ENCODE peak calls at places on chromosomes 13 and 19, in eight cellular contexts. P, G, X, Y, N, H, M and T are unnamed samples. For H4K20me1, the result is how much of the 10 kb centered on the place peaks cover.

GRCh38 chr13:24625324-24625723 is 54.9 kb upstream of the ATP12A start:
- DNase-seq in N (no peak), G (no peak), X (peak), Y (no peak), H (no peak), M (no peak), P (no peak), T (no peak)

GRCh38 chr19:3692141-3693029 is 7.9 kb downstream of the PIP5K1C start:
- DNase-seq in H (no peak), X (peak), N (no peak), Y (no peak), M (peak), G (peak), P (no peak), T (no peak)

GRCh38 chr19:14505488-14506239 is 9.7 kb upstream of the GIPC1 start:
- DNase-seq in Y (peak), P (peak), M (peak), G (peak), X (peak), H (peak), N (peak), T (peak)

GRCh38 chr13:28423010-28423409 is 71.9 kb downstream of the FLT1 start:
- DNase-seq in H (no peak), P (no peak), Y (no peak), M (no peak), G (no peak), X (peak), N (no peak), T (no peak)

GRCh38 chr13:49532593-49532992 is 36.8 kb downstream of the PHF11 start:
- DNase-seq in N (no peak), P (no peak), Y (no peak), X (no peak), M (no peak), H (no peak), G (no peak), T (no peak)

GRCh38 chr13:100129605-100130004 is 40.7 kb downstream of the PCCA start:
- DNase-seq in Y (no peak), X (no peak), G (no peak), P (peak), N (peak), M (no peak), H (no peak), T (no peak)

GRCh38 chr19:6744381-6745288 is 5.2 kb downstream of the TRIP10 start:
- DNase-seq in G (no peak), M (peak), H (peak), X (no peak), N (peak), P (no peak), Y (peak), T (peak)

GRCh38 chr13:21894091-21894490 is 223.2 kb downstream of the FGF9 start:
- DNase-seq in M (no peak), G (no peak), Y (no peak), N (no peak), X (no peak), P (no peak), H (no peak), T (no peak)

GRCh38 chr19:42965204-42965603 is 28.2 kb upstream of the PSG7 start:
- DNase-seq in X (no peak), M (peak), G (peak), P (no peak), H (peak), N (peak), Y (peak), T (no peak)

GRCh38 chr19:39997595-39998216 is 846 bp downstream of the ZNF546 start:
- DNase-seq in Y (peak), G (peak), X (no peak), M (no peak), N (peak), H (peak), P (no peak), T (no peak)

GRCh38 chr19:15138427-15138826 is 31.2 kb downstream of the SYDE1 start:
- DNase-seq in X (no peak), P (no peak), N (peak), H (peak), M (peak), Y (no peak), G (no peak), T (no peak)

GRCh38 chr13:89375839-89376238 is 1704.7 kb downstream of the SLITRK5 start:
- DNase-seq in G (no peak), P (no peak), M (peak), Y (peak), H (peak), X (no peak), N (peak), T (peak)

GRCh38 chr19:20107301-20107700 is 29.5 kb downstream of the ZNF90 start:
- DNase-seq in H (no peak), M (no peak), Y (no peak), P (no peak), N (no peak), G (no peak), X (no peak), T (no peak)

GRCh38 chr13:25421602-25422001 is 49.8 kb downstream of the ATP8A2 start:
- DNase-seq in N (no peak), Y (no peak), X (no peak), H (no peak), G (no peak), M (no peak), P (no peak), T (no peak)

GRCh38 chr19:45972944-45973525 is 630 bp downstream of the NOVA2 start:
- DNase-seq in G (no peak), M (no peak), H (no peak), X (no peak), Y (no peak), N (no peak), P (no peak), T (peak)

GRCh38 chr19:6530385-6531162 is at the start of gene TNFSF9:
- DNase-seq in N (peak), M (peak), X (peak), P (peak), Y (peak), H (peak), G (peak), T (peak)

GRCh38 chr19:19259741-19260140 is 13.4 kb downstream of the TM6SF2 start:
- DNase-seq in Y (peak), X (peak), G (peak), H (peak), M (peak), N (peak), P (peak), T (no peak)

GRCh38 chr13:107864543-107865460 is 350.5 kb downstream of the LIG4 start:
- DNase-seq in X (peak), G (peak), N (peak), P (peak), M (peak), H (peak), Y (peak), T (peak)

GRCh38 chr19:30856376-30856775 is 484.2 kb downstream of the ZNF536 start:
- DNase-seq in N (no peak), X (no peak), M (no peak), G (no peak), P (no peak), H (no peak), Y (no peak), T (no peak)

GRCh38 chr19:21092107-21092506 is 10.1 kb downstream of the ZNF714 start:
- DNase-seq in M (no peak), H (peak), X (no peak), N (peak), P (no peak), Y (peak), G (no peak), T (peak)

GRCh38 chr19:45040059-45040767 is 1.4 kb downstream of the CLASRP start:
- DNase-seq in M (no peak), P (no peak), Y (no peak), H (no peak), G (no peak), X (no peak), N (no peak), T (no peak)

GRCh38 chr13:52118595-52118994 is 10.3 kb downstream of the NEK5 start:
- DNase-seq in G (no peak), N (no peak), P (no peak), M (no peak), H (no peak), Y (no peak), X (no peak), T (no peak)

GRCh38 chr19:35352448-35353304 is 5.0 kb downstream of the FFAR1 start:
- DNase-seq in N (peak), G (peak), P (peak), H (peak), M (peak), X (peak), Y (peak), T (peak)

GRCh38 chr13:114115796-114116195 is 16.6 kb downstream of the RASA3 start:
- DNase-seq in P (no peak), H (no peak), G (no peak), N (no peak), M (no peak), Y (no peak), X (no peak), T (no peak)

GRCh38 chr13:99766641-99767045 is 204.9 kb downstream of the ZIC5 start:
- DNase-seq in X (no peak), M (no peak), H (no peak), Y (no peak), P (peak), G (no peak), N (no peak), T (no peak)

GRCh38 chr13:98664047-98664446 is 87.1 kb upstream of the STK24 start:
- DNase-seq in X (no peak), P (no peak), Y (peak), M (peak), H (peak), N (peak), G (no peak), T (no peak)

GRCh38 chr19:7494416-7495098 is 5.7 kb upstream of the PEX11G start:
- DNase-seq in G (peak), H (no peak), Y (no peak), M (no peak), P (no peak), X (no peak), N (no peak), T (no peak)

GRCh38 chr13:42102961-42103688 is 54.7 kb downstream of the DGKH start:
- DNase-seq in P (no peak), X (no peak), N (peak), G (no peak), M (peak), H (peak), Y (peak), T (no peak)

GRCh38 chr13:27658569-27658968 is 36.9 kb downstream of the POLR1D start:
- DNase-seq in M (peak), N (peak), P (no peak), H (peak), G (no peak), Y (peak), X (no peak), T (no peak)

GRCh38 chr13:91516799-91517198 is 118.4 kb downstream of the GPC5 start:
- DNase-seq in H (no peak), P (no peak), M (no peak), X (no peak), G (no peak), N (no peak), Y (no peak), T (no peak)

GRCh38 chr13:103634066-103634465 is 567.8 kb upstream of the SLC10A2 start:
- DNase-seq in N (no peak), Y (no peak), H (no peak), M (no peak), P (peak), G (no peak), X (no peak), T (no peak)

DNA sequence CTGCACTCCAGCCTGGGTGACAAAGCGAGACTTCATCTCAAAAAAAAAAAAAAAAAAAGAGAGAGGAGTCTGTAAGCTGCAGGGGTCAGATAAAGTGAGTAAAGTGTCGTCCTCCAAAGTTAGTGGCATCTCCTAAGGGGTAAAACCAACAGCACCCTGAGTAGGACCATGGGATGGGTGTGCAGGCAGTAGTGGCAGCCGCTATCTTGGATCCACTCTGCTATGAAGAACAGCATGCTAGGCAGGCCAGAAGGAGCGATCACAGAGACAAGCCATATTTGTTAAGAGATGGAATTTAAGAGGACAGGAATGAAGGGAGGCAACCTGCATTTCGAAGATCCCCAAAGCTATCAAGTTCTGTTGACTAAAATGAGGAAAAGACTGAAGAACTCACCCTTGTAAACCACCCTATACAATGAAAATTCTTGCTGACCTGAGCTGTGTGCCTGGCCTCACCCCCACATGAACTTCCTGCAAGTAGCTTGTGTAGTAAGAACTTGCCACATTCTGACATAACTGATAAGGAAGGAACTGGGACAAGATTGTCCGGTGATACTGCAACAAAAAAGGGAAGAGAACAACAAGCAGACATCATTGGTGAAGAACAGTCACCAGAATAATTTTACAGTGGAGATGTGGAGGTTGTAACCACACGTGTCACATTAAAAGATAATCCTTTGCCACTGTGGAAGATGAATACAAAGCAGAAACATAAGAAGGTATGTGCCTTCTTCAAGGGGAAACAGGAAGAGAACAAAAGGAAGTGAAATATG is 16.2 kb downstream of the DPY19L3 start:
- DNase-seq in N (no peak), P (no peak), Y (no peak), X (peak), M (no peak), H (no peak), G (no peak), T (no peak)
- H3K4me2 ChIP-seq in N (no peak), P (no peak), Y (no peak), X (peak), M (no peak), H (no peak), G (no peak), T (no peak)

GRCh38 chr19:38210458-38210987 is 13.5 kb downstream of the DPF1 start:
- DNase-seq in H (peak), Y (no peak), G (peak), P (peak), X (no peak), M (no peak), N (peak), T (peak)
- H3K4me3 ChIP-seq in H (no peak), Y (no peak), G (no peak), P (peak), X (no peak), M (no peak), N (no peak), T (peak)

DNA sequence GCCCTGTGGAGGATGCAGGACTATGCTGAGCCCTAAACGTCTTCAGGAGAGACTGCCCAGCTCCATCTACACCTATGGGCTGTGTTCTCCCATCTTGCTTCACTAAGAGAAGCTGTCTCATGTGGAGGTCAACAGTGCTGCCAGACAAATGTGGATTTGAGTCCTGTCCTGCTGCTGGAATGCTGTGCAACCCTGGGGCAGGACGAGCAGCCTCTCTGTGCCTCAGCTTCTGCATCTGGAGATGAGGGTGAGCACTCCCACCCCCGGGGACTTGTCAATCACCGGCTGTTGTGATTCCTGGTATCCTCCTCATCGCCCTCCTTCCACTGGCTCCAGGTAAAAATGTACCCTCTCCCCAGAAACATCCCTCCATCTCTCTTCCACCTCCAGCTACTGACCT is 16.3 kb downstream of the EPS15L1 start:
- DNase-seq in G (no peak), Y (no peak), M (no peak), P (no peak), X (no peak), H (no peak), N (no peak), T (no peak)
- H4K20me1 ChIP-seq in G (under half), Y (half or more), M (half or more), P (under half), X (under half), H (half or more), N (under half), T (half or more)

DNA sequence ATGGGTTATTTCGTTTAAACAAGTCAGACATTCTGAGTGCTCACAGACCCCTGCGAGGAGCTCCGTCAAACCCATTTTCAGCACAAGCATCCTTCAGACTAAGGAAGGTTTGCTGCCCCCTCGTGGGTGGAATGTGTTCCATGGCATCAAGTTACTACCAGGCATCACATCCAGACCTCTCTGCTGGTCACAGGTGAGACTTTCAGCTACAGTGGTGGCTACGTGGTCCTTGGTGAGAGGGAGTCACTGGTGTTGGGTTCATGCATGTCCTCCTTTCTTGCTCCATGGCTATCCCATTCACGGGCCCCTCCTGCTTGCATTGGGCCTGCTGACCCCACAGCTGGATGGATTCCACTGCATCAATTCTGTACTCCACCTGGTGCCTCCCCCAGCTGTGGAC is 9.1 kb upstream of the LILRB5 start:
- DNase-seq in G (peak), H (peak), P (peak), M (peak), Y (peak), X (peak), N (peak), T (peak)
- H3K4me2 ChIP-seq in G (no peak), H (no peak), P (peak), M (no peak), Y (no peak), X (no peak), N (no peak), T (no peak)

GRCh38 chr19:10464456-10464855 is 38.7 kb downstream of the KEAP1 start:
- DNase-seq in G (no peak), X (no peak), Y (no peak), N (no peak), H (no peak), M (no peak), P (no peak), T (no peak)

GRCh38 chr19:10460714-10461046 is 40.3 kb downstream of the PDE4A start:
- DNase-seq in H (no peak), Y (no peak), X (no peak), G (no peak), N (no peak), M (no peak), P (no peak), T (no peak)

GRCh38 chr19:10467104-10467706 is 36.0 kb downstream of the KEAP1 start:
- DNase-seq in P (no peak), N (no peak), Y (no peak), X (no peak), H (no peak), G (peak), M (no peak), T (no peak)

GRCh38 chr19:10462557-10462956 is 40.6 kb downstream of the KEAP1 start:
- DNase-seq in Y (no peak), G (peak), N (no peak), M (no peak), H (no peak), P (no peak), X (no peak), T (no peak)

GRCh38 chr19:10461047-10461949 is 41.0 kb downstream of the PDE4A start:
- DNase-seq in P (peak), H (peak), N (peak), G (peak), X (peak), M (peak), Y (peak), T (peak)
- H3K4me3 ChIP-seq in P (peak), H (peak), N (peak), G (peak), X (no peak), M (peak), Y (peak), T (no peak)